ENCODE peak calls at places on chromosomes 6 and 20, in nine cellular contexts. One of them, this sample, is unnamed.
A peak's percentile ranks its signal among the peaks of the same experiment; 100 is the strongest.

GRCh38 chr20:19973920-19974620 is 43.1 kb upstream of the NAA20 start:
- DNase-seq in KG1: peak; percentile 7
- DNase-seq in GF-D8: peak; percentile 66
- DNase-seq in naive thymus-derived CD4-positive, alpha-beta T cell: no peak
- DNase-seq in HEK293T: no peak
- DNase-seq in adrenal gland: peak; percentile 82
- DNase-seq in mucosa of gallbladder: peak; percentile 53
- DNase-seq in GM23248: peak; percentile 82
- DNase-seq in CD4-positive, alpha-beta T cell: no peak
- DNase-seq in this sample: peak; percentile 81

GRCh38 chr6:43604174-43604573 is 24.9 kb downstream of the GTPBP2 start:
- DNase-seq in KG1: no peak
- DNase-seq in GF-D8: no peak
- DNase-seq in naive thymus-derived CD4-positive, alpha-beta T cell: no peak
- DNase-seq in HEK293T: no peak
- DNase-seq in adrenal gland: no peak
- DNase-seq in mucosa of gallbladder: no peak
- DNase-seq in GM23248: peak; percentile 87
- DNase-seq in CD4-positive, alpha-beta T cell: no peak
- DNase-seq in this sample: peak; percentile 88

GRCh38 chr6:155077784-155078183 is 82.7 kb downstream of the TIAM2 start:
- DNase-seq in KG1: no peak
- DNase-seq in GF-D8: no peak
- DNase-seq in naive thymus-derived CD4-positive, alpha-beta T cell: no peak
- DNase-seq in HEK293T: no peak
- DNase-seq in adrenal gland: no peak
- DNase-seq in mucosa of gallbladder: no peak
- DNase-seq in GM23248: peak; percentile 28
- DNase-seq in CD4-positive, alpha-beta T cell: no peak
- DNase-seq in this sample: no peak

GRCh38 chr6:14382381-14383236 is 265.0 kb downstream of the CD83 start:
- DNase-seq in KG1: peak; percentile 8
- DNase-seq in GF-D8: no peak
- DNase-seq in naive thymus-derived CD4-positive, alpha-beta T cell: no peak
- DNase-seq in HEK293T: no peak
- DNase-seq in adrenal gland: no peak
- DNase-seq in mucosa of gallbladder: no peak
- DNase-seq in GM23248: no peak
- DNase-seq in CD4-positive, alpha-beta T cell: no peak
- DNase-seq in this sample: no peak

GRCh38 chr6:152314483-152314832 is 322.7 kb downstream of the SYNE1 start:
- DNase-seq in KG1: no peak
- DNase-seq in GF-D8: no peak
- DNase-seq in naive thymus-derived CD4-positive, alpha-beta T cell: no peak
- DNase-seq in HEK293T: no peak
- DNase-seq in adrenal gland: no peak
- DNase-seq in mucosa of gallbladder: no peak
- DNase-seq in GM23248: no peak
- DNase-seq in CD4-positive, alpha-beta T cell: no peak
- DNase-seq in this sample: no peak

GRCh38 chr6:137970368-137970767 is 103.3 kb downstream of the TNFAIP3 start:
- DNase-seq in KG1: no peak
- DNase-seq in GF-D8: peak; percentile 12
- DNase-seq in naive thymus-derived CD4-positive, alpha-beta T cell: no peak
- DNase-seq in HEK293T: no peak
- DNase-seq in adrenal gland: no peak
- DNase-seq in mucosa of gallbladder: no peak
- DNase-seq in GM23248: no peak
- DNase-seq in CD4-positive, alpha-beta T cell: no peak
- DNase-seq in this sample: no peak

GRCh38 chr6:11515773-11516172 is 21.8 kb upstream of the TMEM170B start:
- DNase-seq in KG1: no peak
- DNase-seq in GF-D8: no peak
- DNase-seq in naive thymus-derived CD4-positive, alpha-beta T cell: no peak
- DNase-seq in HEK293T: no peak
- DNase-seq in adrenal gland: no peak
- DNase-seq in mucosa of gallbladder: no peak
- DNase-seq in GM23248: no peak
- DNase-seq in CD4-positive, alpha-beta T cell: no peak
- DNase-seq in this sample: no peak

GRCh38 chr6:18400831-18401446 is 13.8 kb downstream of the RNF144B start:
- DNase-seq in KG1: peak; percentile 3
- DNase-seq in GF-D8: peak; percentile 41
- DNase-seq in naive thymus-derived CD4-positive, alpha-beta T cell: no peak
- DNase-seq in HEK293T: no peak
- DNase-seq in adrenal gland: no peak
- DNase-seq in mucosa of gallbladder: no peak
- DNase-seq in GM23248: peak; percentile 20
- DNase-seq in CD4-positive, alpha-beta T cell: no peak
- DNase-seq in this sample: peak; percentile 40

GRCh38 chr6:130282234-130282995 is 59.7 kb upstream of the SAMD3 start:
- DNase-seq in KG1: no peak
- DNase-seq in GF-D8: no peak
- DNase-seq in naive thymus-derived CD4-positive, alpha-beta T cell: no peak
- DNase-seq in HEK293T: peak; percentile 9
- DNase-seq in adrenal gland: no peak
- DNase-seq in mucosa of gallbladder: no peak
- DNase-seq in GM23248: peak; percentile 60
- DNase-seq in CD4-positive, alpha-beta T cell: peak; percentile 11
- DNase-seq in this sample: peak; percentile 45

GRCh38 chr6:2868637-2869379 is 27.1 kb upstream of the SERPINB1 start:
- DNase-seq in KG1: no peak
- DNase-seq in GF-D8: no peak
- DNase-seq in naive thymus-derived CD4-positive, alpha-beta T cell: no peak
- DNase-seq in HEK293T: no peak
- DNase-seq in adrenal gland: no peak
- DNase-seq in mucosa of gallbladder: no peak
- DNase-seq in GM23248: no peak
- DNase-seq in CD4-positive, alpha-beta T cell: no peak
- DNase-seq in this sample: no peak

GRCh38 chr6:122692175-122692598 is 82.0 kb downstream of the PKIB start:
- DNase-seq in KG1: no peak
- DNase-seq in GF-D8: no peak
- DNase-seq in naive thymus-derived CD4-positive, alpha-beta T cell: no peak
- DNase-seq in HEK293T: no peak
- DNase-seq in adrenal gland: no peak
- DNase-seq in mucosa of gallbladder: no peak
- DNase-seq in GM23248: peak; percentile 46
- DNase-seq in CD4-positive, alpha-beta T cell: no peak
- DNase-seq in this sample: peak; percentile 75

GRCh38 chr6:38404355-38404754 is 235.4 kb downstream of the BTBD9 start:
- DNase-seq in KG1: no peak
- DNase-seq in GF-D8: no peak
- DNase-seq in naive thymus-derived CD4-positive, alpha-beta T cell: no peak
- DNase-seq in HEK293T: no peak
- DNase-seq in adrenal gland: no peak
- DNase-seq in mucosa of gallbladder: no peak
- DNase-seq in GM23248: no peak
- DNase-seq in CD4-positive, alpha-beta T cell: no peak
- DNase-seq in this sample: no peak

GRCh38 chr20:48120120-48120519 is 334.8 kb upstream of the SULF2 start:
- DNase-seq in KG1: no peak
- DNase-seq in GF-D8: no peak
- DNase-seq in naive thymus-derived CD4-positive, alpha-beta T cell: no peak
- DNase-seq in HEK293T: no peak
- DNase-seq in adrenal gland: no peak
- DNase-seq in mucosa of gallbladder: no peak
- DNase-seq in GM23248: no peak
- DNase-seq in CD4-positive, alpha-beta T cell: no peak
- DNase-seq in this sample: no peak

GRCh38 chr20:63261808-63262528 is 7.7 kb upstream of the NKAIN4 start:
- DNase-seq in KG1: no peak
- DNase-seq in GF-D8: no peak
- DNase-seq in naive thymus-derived CD4-positive, alpha-beta T cell: no peak
- DNase-seq in HEK293T: no peak
- DNase-seq in adrenal gland: no peak
- DNase-seq in mucosa of gallbladder: no peak
- DNase-seq in GM23248: no peak
- DNase-seq in CD4-positive, alpha-beta T cell: no peak
- DNase-seq in this sample: no peak

GRCh38 chr6:159875194-159875593 is 15.6 kb upstream of the MAS1 start:
- DNase-seq in KG1: no peak
- DNase-seq in GF-D8: no peak
- DNase-seq in naive thymus-derived CD4-positive, alpha-beta T cell: no peak
- DNase-seq in HEK293T: no peak
- DNase-seq in adrenal gland: no peak
- DNase-seq in mucosa of gallbladder: no peak
- DNase-seq in GM23248: no peak
- DNase-seq in CD4-positive, alpha-beta T cell: no peak
- DNase-seq in this sample: no peak

GRCh38 chr6:143432588-143432987 is 17.9 kb downstream of the ADAT2 start:
- DNase-seq in KG1: no peak
- DNase-seq in GF-D8: no peak
- DNase-seq in naive thymus-derived CD4-positive, alpha-beta T cell: no peak
- DNase-seq in HEK293T: no peak
- DNase-seq in adrenal gland: no peak
- DNase-seq in mucosa of gallbladder: no peak
- DNase-seq in GM23248: no peak
- DNase-seq in CD4-positive, alpha-beta T cell: no peak
- DNase-seq in this sample: no peak

GRCh38 chr20:8796088-8796665 is 272.7 kb upstream of the PLCB4 start:
- DNase-seq in KG1: no peak
- DNase-seq in GF-D8: no peak
- DNase-seq in naive thymus-derived CD4-positive, alpha-beta T cell: no peak
- DNase-seq in HEK293T: no peak
- DNase-seq in adrenal gland: no peak
- DNase-seq in mucosa of gallbladder: peak; percentile 30
- DNase-seq in GM23248: peak; percentile 49
- DNase-seq in CD4-positive, alpha-beta T cell: no peak
- DNase-seq in this sample: peak; percentile 26

GRCh38 chr6:13288969-13289391 is 39.4 kb downstream of the TBC1D7 start:
- DNase-seq in KG1: no peak
- DNase-seq in GF-D8: no peak
- DNase-seq in naive thymus-derived CD4-positive, alpha-beta T cell: no peak
- DNase-seq in HEK293T: no peak
- DNase-seq in adrenal gland: no peak
- DNase-seq in mucosa of gallbladder: no peak
- DNase-seq in GM23248: no peak
- DNase-seq in CD4-positive, alpha-beta T cell: no peak
- DNase-seq in this sample: no peak

GRCh38 chr6:12472601-12473038 is 182.5 kb downstream of the EDN1 start:
- DNase-seq in KG1: no peak
- DNase-seq in GF-D8: no peak
- DNase-seq in naive thymus-derived CD4-positive, alpha-beta T cell: no peak
- DNase-seq in HEK293T: no peak
- DNase-seq in adrenal gland: peak; percentile 93
- DNase-seq in mucosa of gallbladder: no peak
- DNase-seq in GM23248: peak; percentile 82
- DNase-seq in CD4-positive, alpha-beta T cell: no peak
- DNase-seq in this sample: peak; percentile 67

GRCh38 chr20:646107-646867 is 6.7 kb downstream of the SRXN1 start:
- DNase-seq in KG1: no peak
- DNase-seq in GF-D8: no peak
- DNase-seq in naive thymus-derived CD4-positive, alpha-beta T cell: no peak
- DNase-seq in HEK293T: no peak
- DNase-seq in adrenal gland: peak; percentile 45
- DNase-seq in mucosa of gallbladder: no peak
- DNase-seq in GM23248: no peak
- DNase-seq in CD4-positive, alpha-beta T cell: no peak
- DNase-seq in this sample: no peak

GRCh38 chr6:114816678-114817077 is 473.9 kb upstream of the HS3ST5 start:
- DNase-seq in KG1: no peak
- DNase-seq in GF-D8: no peak
- DNase-seq in naive thymus-derived CD4-positive, alpha-beta T cell: no peak
- DNase-seq in HEK293T: no peak
- DNase-seq in adrenal gland: no peak
- DNase-seq in mucosa of gallbladder: no peak
- DNase-seq in GM23248: no peak
- DNase-seq in CD4-positive, alpha-beta T cell: no peak
- DNase-seq in this sample: no peak

GRCh38 chr20:45826381-45827019 is 612 bp downstream of the TNNC2 start:
- DNase-seq in KG1: no peak
- DNase-seq in GF-D8: no peak
- DNase-seq in naive thymus-derived CD4-positive, alpha-beta T cell: no peak
- DNase-seq in HEK293T: no peak
- DNase-seq in adrenal gland: no peak
- DNase-seq in mucosa of gallbladder: peak; percentile 18
- DNase-seq in GM23248: peak; percentile 58
- DNase-seq in CD4-positive, alpha-beta T cell: no peak
- DNase-seq in this sample: peak; percentile 31

GRCh38 chr6:85670573-85670972 is 27.9 kb upstream of the SYNCRIP start:
- DNase-seq in KG1: no peak
- DNase-seq in GF-D8: no peak
- DNase-seq in naive thymus-derived CD4-positive, alpha-beta T cell: no peak
- DNase-seq in HEK293T: no peak
- DNase-seq in adrenal gland: peak; percentile 47
- DNase-seq in mucosa of gallbladder: peak; percentile 22
- DNase-seq in GM23248: peak; percentile 36
- DNase-seq in CD4-positive, alpha-beta T cell: no peak
- DNase-seq in this sample: peak; percentile 55

GRCh38 chr20:13900506-13900905 is 89.9 kb downstream of the SEL1L2 start:
- DNase-seq in KG1: no peak
- DNase-seq in GF-D8: no peak
- DNase-seq in naive thymus-derived CD4-positive, alpha-beta T cell: no peak
- DNase-seq in HEK293T: no peak
- DNase-seq in adrenal gland: no peak
- DNase-seq in mucosa of gallbladder: no peak
- DNase-seq in GM23248: no peak
- DNase-seq in CD4-positive, alpha-beta T cell: no peak
- DNase-seq in this sample: no peak

GRCh38 chr6:109318328-109318876 is 63.9 kb downstream of the CD164 start:
- DNase-seq in KG1: no peak
- DNase-seq in GF-D8: no peak
- DNase-seq in naive thymus-derived CD4-positive, alpha-beta T cell: no peak
- DNase-seq in HEK293T: no peak
- DNase-seq in adrenal gland: no peak
- DNase-seq in mucosa of gallbladder: peak; percentile 67
- DNase-seq in GM23248: no peak
- DNase-seq in CD4-positive, alpha-beta T cell: no peak
- DNase-seq in this sample: no peak

GRCh38 chr6:29825848-29826247 is 1.8 kb upstream of the HLA-G start:
- DNase-seq in KG1: no peak
- DNase-seq in GF-D8: no peak
- DNase-seq in naive thymus-derived CD4-positive, alpha-beta T cell: no peak
- DNase-seq in HEK293T: no peak
- DNase-seq in adrenal gland: no peak
- DNase-seq in mucosa of gallbladder: no peak
- DNase-seq in GM23248: no peak
- DNase-seq in CD4-positive, alpha-beta T cell: no peak
- DNase-seq in this sample: no peak

GRCh38 chr20:47118641-47119040 is 224.0 kb downstream of the EYA2 start:
- DNase-seq in KG1: no peak
- DNase-seq in GF-D8: no peak
- DNase-seq in naive thymus-derived CD4-positive, alpha-beta T cell: no peak
- DNase-seq in HEK293T: no peak
- DNase-seq in adrenal gland: no peak
- DNase-seq in mucosa of gallbladder: no peak
- DNase-seq in GM23248: no peak
- DNase-seq in CD4-positive, alpha-beta T cell: no peak
- DNase-seq in this sample: peak; percentile 28

GRCh38 chr20:29319725-29320124 is 1937.7 kb upstream of the DEFB115 start:
- DNase-seq in KG1: no peak
- DNase-seq in GF-D8: no peak
- DNase-seq in naive thymus-derived CD4-positive, alpha-beta T cell: no peak
- DNase-seq in HEK293T: no peak
- DNase-seq in adrenal gland: no peak
- DNase-seq in mucosa of gallbladder: no peak
- DNase-seq in GM23248: no peak
- DNase-seq in CD4-positive, alpha-beta T cell: no peak
- DNase-seq in this sample: no peak

GRCh38 chr6:108074057-108074358 is 533 bp downstream of the OSTM1 start:
- DNase-seq in KG1: no peak
- DNase-seq in GF-D8: no peak
- DNase-seq in naive thymus-derived CD4-positive, alpha-beta T cell: no peak
- DNase-seq in HEK293T: no peak
- DNase-seq in adrenal gland: no peak
- DNase-seq in mucosa of gallbladder: no peak
- DNase-seq in GM23248: no peak
- DNase-seq in CD4-positive, alpha-beta T cell: no peak
- DNase-seq in this sample: peak; percentile 31

GRCh38 chr20:23200914-23201313 is 114.8 kb upstream of the CD93 start:
- DNase-seq in KG1: no peak
- DNase-seq in GF-D8: no peak
- DNase-seq in naive thymus-derived CD4-positive, alpha-beta T cell: no peak
- DNase-seq in HEK293T: peak; percentile 41
- DNase-seq in adrenal gland: peak; percentile 51
- DNase-seq in mucosa of gallbladder: peak; percentile 51
- DNase-seq in GM23248: peak; percentile 30
- DNase-seq in CD4-positive, alpha-beta T cell: no peak
- DNase-seq in this sample: peak; percentile 8

GRCh38 chr6:30670760-30671527 is 1.9 kb downstream of the DHX16 start:
- DNase-seq in KG1: no peak
- DNase-seq in GF-D8: no peak
- DNase-seq in naive thymus-derived CD4-positive, alpha-beta T cell: no peak
- DNase-seq in HEK293T: peak; percentile 54
- DNase-seq in adrenal gland: no peak
- DNase-seq in mucosa of gallbladder: no peak
- DNase-seq in GM23248: peak; percentile 51
- DNase-seq in CD4-positive, alpha-beta T cell: no peak
- DNase-seq in this sample: no peak